ENCODE peak calls at places on chromosomes 6 and 20, in eight cellular contexts. A is cardiac fibroblast, G is fibroblast of pulmonary artery, H is adipocyte, O is stomach, C is colonic mucosa, K is neural progenitor cell, U is body of pancreas. Q is an unnamed sample.

GRCh38 chr20:50338479-50339195 is 148.0 kb downstream of the CEBPB start:
- DNase-seq in O (no peak), G (no peak), K (peak), H (no peak), C (no peak), A (no peak), U (no peak), Q (peak)

GRCh38 chr20:2602746-2603145 is 49.7 kb upstream of the NOP56 start:
- DNase-seq in U (no peak), G (no peak), A (no peak), K (no peak), C (peak), O (no peak), H (no peak), Q (no peak)

GRCh38 chr20:63133481-63134091 is 82.3 kb downstream of the YTHDF1 start:
- DNase-seq in A (no peak), O (no peak), K (no peak), H (no peak), U (no peak), C (no peak), G (no peak), Q (no peak)

GRCh38 chr6:136470044-136470443 is 80.2 kb downstream of the MAP7 start:
- DNase-seq in H (no peak), O (no peak), K (no peak), U (no peak), A (no peak), G (no peak), C (no peak), Q (no peak)

GRCh38 chr20:61828891-61829290 is 236.8 kb downstream of the TAF4 start:
- DNase-seq in C (no peak), G (no peak), H (no peak), O (no peak), A (no peak), U (no peak), K (no peak), Q (no peak)

GRCh38 chr20:34426026-34426425 is 63.0 kb downstream of the ITCH start:
- DNase-seq in C (no peak), A (peak), U (no peak), O (no peak), H (peak), G (peak), K (no peak), Q (no peak)

GRCh38 chr6:87917861-87918260 is 129.8 kb upstream of the SPACA1 start:
- DNase-seq in G (no peak), A (no peak), H (no peak), C (no peak), O (no peak), K (no peak), U (no peak), Q (no peak)

GRCh38 chr6:32432050-32432450 is 7.6 kb upstream of the HLA-DRA start:
- DNase-seq in K (peak), O (no peak), A (peak), U (no peak), C (no peak), H (peak), G (peak), Q (peak)

GRCh38 chr6:30213654-30213998 is 420 bp upstream of the TRIM26 start:
- DNase-seq in O (no peak), U (no peak), K (no peak), C (no peak), A (no peak), H (no peak), G (no peak), Q (no peak)

GRCh38 chr6:148612043-148612442 is 134.8 kb upstream of the UST start:
- DNase-seq in A (no peak), G (no peak), C (no peak), H (no peak), U (no peak), O (no peak), K (no peak), Q (no peak)

GRCh38 chr6:148619891-148620290 is 126.9 kb upstream of the UST start:
- DNase-seq in G (no peak), C (no peak), H (no peak), K (no peak), U (no peak), A (no peak), O (no peak), Q (no peak)

GRCh38 chr6:148617522-148617921 is 129.3 kb upstream of the UST start:
- DNase-seq in H (no peak), U (no peak), A (peak), C (no peak), K (no peak), O (no peak), G (peak), Q (peak)

GRCh38 chr6:148620579-148621298 is 126.1 kb upstream of the UST start:
- DNase-seq in O (no peak), U (no peak), A (no peak), C (no peak), K (no peak), G (no peak), H (no peak), Q (no peak)

GRCh38 chr6:148616811-148617210 is 130.0 kb upstream of the UST start:
- DNase-seq in U (no peak), G (peak), K (no peak), H (peak), C (no peak), A (peak), O (no peak), Q (peak)
- H3K4me3 ChIP-seq in U (no peak), G (no peak), K (no peak), H (no peak), C (no peak), A (no peak), O (no peak), Q (no peak)

GRCh38 chr6:147201885-147202515 is 2.2 kb upstream of the STXBP5 start:
- DNase-seq in G (peak), C (peak), H (no peak), K (peak), A (peak), O (no peak), U (peak), Q (peak)
- H3K4me3 ChIP-seq in G (peak), C (peak), H (peak), K (peak), A (peak), O (peak), U (peak), Q (peak)

DNA sequence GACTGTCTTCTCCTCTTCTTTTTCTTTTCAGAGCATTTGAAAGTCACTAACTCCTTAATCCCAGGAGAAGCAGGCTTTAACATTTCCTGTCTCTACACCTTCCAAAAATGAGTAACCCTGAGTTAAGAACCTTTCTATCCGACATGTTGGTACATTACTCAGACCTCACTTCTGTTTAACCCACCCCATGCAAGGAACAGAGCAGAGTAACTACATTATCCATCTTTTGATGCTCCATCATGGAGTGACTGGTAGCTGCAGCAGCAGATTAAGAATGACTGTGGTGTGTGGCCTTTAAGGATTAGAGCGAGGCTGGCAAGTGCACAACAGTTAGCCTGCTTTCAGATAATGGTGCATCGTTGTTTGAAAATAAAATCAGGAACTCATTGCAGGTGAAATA is 2.0 kb downstream of the TRAF3IP2 start:
- DNase-seq in G (no peak), H (no peak), K (no peak), U (no peak), A (peak), O (no peak), C (no peak), Q (no peak)
- H3K4me3 ChIP-seq in G (peak), H (peak), K (no peak), U (no peak), A (peak), O (peak), C (peak), Q (peak)

GRCh38 chr6:111890981-111891380 is 17.7 kb upstream of the FYN start:
- DNase-seq in G (no peak), C (no peak), O (no peak), U (no peak), A (peak), K (no peak), H (no peak), Q (peak)

GRCh38 chr6:111884068-111884467 is 10.8 kb upstream of the FYN start:
- DNase-seq in A (no peak), C (no peak), O (no peak), G (no peak), U (no peak), H (no peak), K (no peak), Q (no peak)

GRCh38 chr6:111892431-111892830 is 19.2 kb upstream of the FYN start:
- DNase-seq in H (no peak), K (no peak), O (no peak), U (no peak), G (no peak), A (peak), C (no peak), Q (no peak)

GRCh38 chr6:111885373-111886027 is 12.2 kb upstream of the FYN start:
- DNase-seq in O (no peak), C (no peak), K (no peak), U (no peak), A (no peak), H (no peak), G (no peak), Q (no peak)

GRCh38 chr6:111888928-111889696 is 15.9 kb upstream of the FYN start:
- DNase-seq in K (peak), H (peak), A (peak), O (no peak), C (no peak), G (peak), U (no peak), Q (no peak)
- H3K4me3 ChIP-seq in K (peak), H (peak), A (no peak), O (peak), C (no peak), G (peak), U (no peak), Q (peak)

GRCh38 chr6:104951677-104952076 is 5.2 kb upstream of the LIN28B start:
- DNase-seq in O (no peak), G (no peak), H (no peak), C (no peak), A (no peak), U (no peak), K (no peak), Q (no peak)
- H3K4me3 ChIP-seq in O (no peak), G (no peak), H (no peak), C (no peak), A (no peak), U (no peak), K (peak), Q (no peak)

DNA sequence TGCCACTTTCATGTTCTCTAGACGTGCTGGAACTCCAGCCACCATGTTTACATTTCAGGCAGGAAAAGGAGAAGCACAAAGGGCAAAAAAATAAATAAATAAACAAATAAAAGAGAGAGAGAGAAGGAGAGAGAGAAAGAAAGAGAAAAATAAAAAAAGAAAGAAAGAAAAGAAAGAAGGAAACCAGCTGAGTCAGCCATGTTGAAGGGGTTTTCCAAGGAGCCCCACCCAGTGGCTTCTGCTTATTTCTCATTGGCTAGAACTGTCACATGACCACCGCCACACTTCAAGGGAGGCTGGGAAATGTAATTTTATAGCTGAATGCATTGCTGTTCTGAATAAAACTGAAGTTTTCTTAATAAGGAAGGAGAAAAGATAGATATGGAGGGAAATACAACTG is 71.1 kb downstream of the BFSP1 start:
- DNase-seq in H (no peak), O (no peak), C (no peak), U (no peak), G (no peak), A (peak), K (no peak), Q (no peak)
- H3K4me3 ChIP-seq in H (no peak), O (no peak), C (no peak), U (no peak), G (no peak), A (no peak), K (no peak), Q (no peak)

GRCh38 chr6:3351105-3351676 is 92.4 kb downstream of the PSMG4 start:
- DNase-seq in C (no peak), U (no peak), O (no peak), G (no peak), A (no peak), H (no peak), K (peak), Q (no peak)

GRCh38 chr6:3351837-3352524 is 93.2 kb downstream of the PSMG4 start:
- DNase-seq in H (no peak), U (no peak), G (no peak), O (no peak), K (no peak), A (no peak), C (no peak), Q (no peak)

GRCh38 chr6:3349388-3350251 is 90.9 kb downstream of the PSMG4 start:
- DNase-seq in A (no peak), K (no peak), H (no peak), U (no peak), O (no peak), C (no peak), G (no peak), Q (no peak)

GRCh38 chr6:3348821-3349220 is 90.1 kb downstream of the PSMG4 start:
- DNase-seq in C (no peak), O (no peak), A (no peak), U (no peak), K (no peak), H (no peak), G (no peak), Q (no peak)

GRCh38 chr6:3350252-3350826 is 91.6 kb downstream of the PSMG4 start:
- DNase-seq in O (no peak), H (no peak), A (no peak), U (no peak), C (no peak), K (no peak), G (no peak), Q (no peak)
- H3K4me3 ChIP-seq in O (no peak), H (no peak), A (no peak), U (no peak), C (no peak), K (peak), G (no peak), Q (no peak)

Q was measured in fibroblast of villous mesenchyme.